ENCODE peak calls at places on chromosomes 6 and 20, in eight cellular contexts. E, T, N, M, B, Y, O and Q are unnamed samples.
A peak's percentile ranks its signal among the peaks of the same experiment; 100 is the strongest.

GRCh38 chr6:46011241-46012085 is 4.2 kb downstream of the CLIC5 start:
- DNase-seq in E (no peak), T (no peak), N (no peak), M (no peak), B (no peak), Y (no peak), O (no peak), Q (no peak)

GRCh38 chr20:13174402-13174801 is 46.7 kb upstream of the ISM1 start:
- DNase-seq in E (no peak), T (no peak), N (no peak), M (no peak), B (no peak), Y (no peak), O (no peak), Q (no peak)

GRCh38 chr6:130421567-130421966 is 55.8 kb downstream of the TMEM200A start:
- DNase-seq in E (peak; percentile 92), T (no peak), N (no peak), M (no peak), B (no peak), Y (no peak), O (peak; percentile 91), Q (peak; percentile 91)

GRCh38 chr6:73613806-73614536 is 39.8 kb downstream of the SLC17A5 start:
- DNase-seq in E (no peak), T (no peak), N (no peak), M (no peak), B (no peak), Y (no peak), O (no peak), Q (no peak)

GRCh38 chr6:151389640-151390275 is 1.6 kb downstream of the ZBTB2 start:
- DNase-seq in E (peak; percentile 65), T (no peak), N (peak; percentile 72), M (peak; percentile 88), B (no peak), Y (peak; percentile 45), O (peak; percentile 59), Q (peak; percentile 55)

GRCh38 chr6:25056130-25056529 is 120.4 kb upstream of the RIPOR2 start:
- DNase-seq in E (no peak), T (no peak), N (no peak), M (peak; percentile 20), B (no peak), Y (no peak), O (no peak), Q (no peak)

GRCh38 chr6:116011520-116011919 is 49.2 kb downstream of the FRK start:
- DNase-seq in E (no peak), T (no peak), N (no peak), M (no peak), B (no peak), Y (no peak), O (no peak), Q (no peak)

GRCh38 chr6:140025171-140025570 is 650.7 kb upstream of the CITED2 start:
- DNase-seq in E (no peak), T (no peak), N (no peak), M (no peak), B (no peak), Y (no peak), O (no peak), Q (no peak)

GRCh38 chr20:50568549-50568942 is 58.4 kb downstream of the PTPN1 start:
- DNase-seq in E (no peak), T (no peak), N (no peak), M (no peak), B (no peak), Y (peak; percentile 15), O (no peak), Q (no peak)

GRCh38 chr20:50571466-50571865 is 61.3 kb downstream of the PTPN1 start:
- DNase-seq in E (peak; percentile 52), T (no peak), N (no peak), M (no peak), B (no peak), Y (peak; percentile 11), O (no peak), Q (peak; percentile 51)

GRCh38 chr20:50567860-50568548 is 57.8 kb downstream of the PTPN1 start:
- DNase-seq in E (no peak), T (no peak), N (no peak), M (no peak), B (no peak), Y (peak; percentile 25), O (no peak), Q (no peak)

GRCh38 chr20:50572922-50573777 is 63.0 kb downstream of the PTPN1 start:
- DNase-seq in E (peak; percentile 73), T (no peak), N (no peak), M (no peak), B (no peak), Y (no peak), O (peak; percentile 81), Q (peak; percentile 59)

DNA sequence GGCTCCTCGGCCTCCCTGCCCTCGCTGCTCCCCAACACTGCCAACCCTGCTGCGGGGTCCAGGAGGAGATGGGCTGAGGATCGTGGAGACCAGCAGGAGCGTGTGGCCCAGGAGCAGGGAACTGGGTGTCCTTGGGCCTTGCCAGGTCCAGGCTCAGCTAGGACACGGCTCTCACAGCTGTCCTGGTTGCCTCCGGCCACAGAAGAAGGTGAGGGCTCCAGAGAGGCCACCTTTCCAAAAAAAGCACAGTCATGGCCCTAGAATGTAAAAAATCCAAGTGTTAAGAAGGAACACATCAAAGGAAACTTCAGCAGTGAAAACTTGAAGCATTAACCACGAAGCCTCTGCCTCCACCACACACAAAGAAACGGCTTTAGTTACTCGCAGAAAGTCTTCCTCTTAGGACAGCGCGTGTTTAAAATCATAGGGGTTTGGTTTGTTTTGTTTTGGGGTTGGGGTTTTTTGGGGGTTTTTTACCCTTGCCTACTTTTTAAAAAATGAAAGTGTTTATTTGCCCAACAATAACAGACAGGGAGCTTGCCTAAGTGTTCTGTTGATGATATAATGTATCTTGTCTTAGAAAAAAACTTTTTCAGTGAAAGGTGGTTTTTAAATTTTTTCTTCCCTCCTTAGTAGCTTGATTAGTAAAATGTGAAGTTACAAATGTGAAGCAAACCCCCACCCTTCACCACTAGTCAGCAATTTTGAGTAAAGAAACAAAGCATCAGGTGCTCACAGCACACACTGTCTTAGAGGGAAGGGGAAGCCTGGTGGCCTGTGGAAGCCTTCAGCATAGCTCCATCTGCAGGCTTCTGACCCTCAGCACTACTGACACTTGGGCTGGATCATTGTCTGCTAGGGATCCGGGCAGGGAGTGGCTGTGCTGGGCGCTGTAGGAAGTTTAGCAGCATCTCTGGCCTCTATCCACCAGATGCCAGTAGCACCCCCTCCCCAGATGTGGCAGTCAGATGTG is 60.0 kb downstream of the PTPN1 start:
- DNase-seq in E (peak; percentile 58), T (no peak), N (peak; percentile 56), M (peak; percentile 86), B (peak; percentile 25), Y (peak; percentile 61), O (peak; percentile 37), Q (peak; percentile 39)
- H3K9ac ChIP-seq in E (no peak overlapping the region), T (no peak overlapping the region), N (no peak overlapping the region), M (no peak overlapping the region), B (no peak overlapping the region), Y (no peak overlapping the region), O (no peak overlapping the region), Q (peak overlapping the region; percentile 14)

DNA sequence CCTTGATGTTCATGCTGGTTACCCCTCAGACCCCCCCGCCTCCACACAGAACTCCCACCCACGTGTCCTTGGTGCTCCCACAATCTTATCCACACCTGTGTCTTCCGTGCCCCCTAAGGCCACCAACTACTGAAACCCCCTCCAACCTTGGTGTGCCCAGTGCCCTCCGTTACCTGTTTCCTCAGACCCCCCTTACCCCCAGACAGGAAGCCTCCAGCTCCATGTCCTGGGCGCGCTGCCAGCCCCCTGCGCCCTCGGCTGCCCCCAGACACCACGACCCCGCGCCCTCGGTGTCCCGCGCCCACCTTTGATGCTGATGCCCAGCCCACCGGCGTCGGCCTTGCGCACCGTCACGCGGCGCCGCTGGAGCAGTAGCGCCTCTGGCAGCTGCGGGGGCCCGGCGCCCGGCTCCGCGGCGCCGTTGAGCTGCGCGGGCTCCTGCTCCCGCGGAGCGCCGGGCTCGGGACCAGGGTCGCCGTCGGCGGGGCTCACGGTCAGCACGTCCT is 504 bp downstream of the SNTA1 start:
- DNase-seq in E (no peak), T (no peak), N (no peak), M (no peak), B (no peak), Y (no peak), O (no peak), Q (no peak)
- H3K9ac ChIP-seq in E (peak overlapping the region; percentile 75), T (peak overlapping the region; percentile 86), N (no peak overlapping the region), M (peak overlapping the region; percentile 73), B (peak overlapping the region; percentile 64), Y (no peak overlapping the region), O (peak overlapping the region; percentile 31), Q (peak overlapping the region; percentile 67)

DNA sequence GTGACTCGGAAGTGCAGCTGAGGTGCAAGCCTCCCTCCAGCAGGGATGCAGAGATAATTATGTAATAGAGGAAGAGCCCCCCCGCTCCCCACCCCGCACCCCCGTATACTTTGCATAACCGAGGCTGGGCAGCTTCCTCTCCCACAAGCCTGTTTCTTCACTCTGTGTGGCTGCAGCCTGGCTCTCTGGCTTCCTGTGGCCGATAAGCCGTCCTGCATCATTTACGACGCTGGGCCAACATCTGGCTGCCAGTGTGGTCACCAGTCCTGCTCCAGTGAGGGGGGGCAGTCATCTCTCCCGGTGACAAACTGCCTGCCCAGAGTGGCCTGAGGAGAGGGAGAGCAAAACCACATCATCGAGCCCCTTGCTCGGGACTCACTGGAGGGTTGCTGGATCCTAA is 59.2 kb downstream of the RBM38 start:
- DNase-seq in E (peak; percentile 7), T (no peak), N (no peak), M (no peak), B (no peak), Y (no peak), O (peak; percentile 13), Q (no peak)
- H3K9ac ChIP-seq in E (no peak overlapping the region), T (no peak overlapping the region), N (no peak overlapping the region), M (no peak overlapping the region), B (peak overlapping the region; percentile 6), Y (no peak overlapping the region), O (no peak overlapping the region), Q (no peak overlapping the region)

GRCh38 chr6:22959571-22959970 is 390.2 kb downstream of the HDGFL1 start:
- DNase-seq in E (no peak), T (no peak), N (no peak), M (no peak), B (no peak), Y (no peak), O (no peak), Q (no peak)

GRCh38 chr6:22956029-22956715 is 386.8 kb downstream of the HDGFL1 start:
- DNase-seq in E (no peak), T (no peak), N (no peak), M (no peak), B (no peak), Y (no peak), O (no peak), Q (no peak)

GRCh38 chr6:22958677-22959076 is 389.3 kb downstream of the HDGFL1 start:
- DNase-seq in E (no peak), T (no peak), N (no peak), M (no peak), B (no peak), Y (no peak), O (no peak), Q (no peak)

GRCh38 chr6:22952076-22952475 is 382.7 kb downstream of the HDGFL1 start:
- DNase-seq in E (no peak), T (no peak), N (no peak), M (no peak), B (no peak), Y (no peak), O (peak; percentile 21), Q (no peak)

DNA sequence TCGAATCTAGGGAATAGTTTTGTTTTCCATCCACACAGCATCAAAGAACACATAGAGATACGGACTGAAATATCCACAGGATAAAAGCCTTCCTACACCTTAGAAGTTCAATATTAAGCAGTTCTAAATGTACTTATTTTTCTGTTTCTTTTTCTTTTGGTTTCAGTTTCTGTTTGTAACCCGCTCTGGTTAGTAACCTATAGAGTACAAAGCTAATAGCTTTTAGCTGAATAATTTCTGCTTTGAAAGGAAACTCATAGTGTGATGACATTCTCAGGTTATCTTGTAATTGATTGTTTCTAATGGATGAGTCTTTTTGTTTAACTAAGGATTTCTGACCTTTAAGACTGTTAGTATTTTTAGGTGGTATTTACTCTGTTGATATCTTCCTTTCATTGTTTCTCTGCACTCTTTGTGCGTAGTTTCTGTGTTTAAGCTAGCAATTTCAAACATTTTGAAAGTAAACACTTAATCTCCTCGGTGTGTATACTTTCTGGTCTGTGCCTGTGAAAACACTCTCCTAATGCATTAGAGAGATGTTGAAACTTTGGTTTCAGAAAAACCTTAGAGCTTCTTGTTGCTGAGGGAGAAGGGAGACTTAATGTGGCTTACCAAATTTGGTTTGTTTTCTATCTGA is 385.5 kb downstream of the HDGFL1 start:
- DNase-seq in E (peak; percentile 22), T (no peak), N (no peak), M (no peak), B (no peak), Y (no peak), O (peak; percentile 49), Q (peak; percentile 8)
- H3K9ac ChIP-seq in E (peak overlapping the region; percentile 20), T (no peak overlapping the region), N (no peak overlapping the region), M (no peak overlapping the region), B (no peak overlapping the region), Y (no peak overlapping the region), O (peak overlapping the region; percentile 52), Q (peak overlapping the region; percentile 49)